ENCODE peak calls at places on chromosomes 2 and 18, in eight cellular contexts. One of them, this sample, is unnamed.

GRCh38 chr18:23281626-23282436 is 146.5 kb downstream of the CABLES1 start:
- DNase-seq in T1000: peak; percentile 78
- DNase-seq in cardiac fibroblast: peak; percentile 21
- DNase-seq in left cardiac atrium: no peak
- DNase-seq in kidney epithelial cell: no peak
- DNase-seq in amygdala: no peak
- DNase-seq in NCI-H82: peak; percentile 6
- DNase-seq in naive thymus-derived CD4-positive, alpha-beta T cell: no peak
- DNase-seq in this sample: no peak

GRCh38 chr2:220228310-220229006 is 601.0 kb downstream of the SLC4A3 start:
- DNase-seq in T1000: peak; percentile 66
- DNase-seq in cardiac fibroblast: peak; percentile 91
- DNase-seq in left cardiac atrium: no peak
- DNase-seq in kidney epithelial cell: peak; percentile 95
- DNase-seq in amygdala: no peak
- DNase-seq in NCI-H82: no peak
- DNase-seq in naive thymus-derived CD4-positive, alpha-beta T cell: no peak
- DNase-seq in this sample: no peak

GRCh38 chr2:8189316-8189715 is 492.5 kb upstream of the ID2 start:
- DNase-seq in T1000: no peak
- DNase-seq in cardiac fibroblast: no peak
- DNase-seq in left cardiac atrium: no peak
- DNase-seq in kidney epithelial cell: no peak
- DNase-seq in amygdala: no peak
- DNase-seq in NCI-H82: no peak
- DNase-seq in naive thymus-derived CD4-positive, alpha-beta T cell: no peak
- DNase-seq in this sample: no peak

GRCh38 chr2:239600650-239601049 is 199.8 kb upstream of the HDAC4 start:
- DNase-seq in T1000: no peak
- DNase-seq in cardiac fibroblast: no peak
- DNase-seq in left cardiac atrium: no peak
- DNase-seq in kidney epithelial cell: no peak
- DNase-seq in amygdala: no peak
- DNase-seq in NCI-H82: no peak
- DNase-seq in naive thymus-derived CD4-positive, alpha-beta T cell: no peak
- DNase-seq in this sample: no peak

GRCh38 chr2:121694398-121695178 is 42.1 kb downstream of the NIFK start:
- DNase-seq in T1000: no peak
- DNase-seq in cardiac fibroblast: peak; percentile 66
- DNase-seq in left cardiac atrium: no peak
- DNase-seq in kidney epithelial cell: no peak
- DNase-seq in amygdala: no peak
- DNase-seq in NCI-H82: no peak
- DNase-seq in naive thymus-derived CD4-positive, alpha-beta T cell: no peak
- DNase-seq in this sample: no peak

GRCh38 chr2:236538242-236538641 is 31.4 kb upstream of the ACKR3 start:
- DNase-seq in T1000: no peak
- DNase-seq in cardiac fibroblast: no peak
- DNase-seq in left cardiac atrium: no peak
- DNase-seq in kidney epithelial cell: no peak
- DNase-seq in amygdala: no peak
- DNase-seq in NCI-H82: no peak
- DNase-seq in naive thymus-derived CD4-positive, alpha-beta T cell: no peak
- DNase-seq in this sample: no peak

GRCh38 chr2:110799376-110799775 is 67.0 kb downstream of the ACOXL start:
- DNase-seq in T1000: no peak
- DNase-seq in cardiac fibroblast: no peak
- DNase-seq in left cardiac atrium: no peak
- DNase-seq in kidney epithelial cell: no peak
- DNase-seq in amygdala: no peak
- DNase-seq in NCI-H82: no peak
- DNase-seq in naive thymus-derived CD4-positive, alpha-beta T cell: no peak
- DNase-seq in this sample: no peak

GRCh38 chr2:235054497-235054896 is 102.7 kb downstream of the SH3BP4 start:
- DNase-seq in T1000: no peak
- DNase-seq in cardiac fibroblast: no peak
- DNase-seq in left cardiac atrium: no peak
- DNase-seq in kidney epithelial cell: no peak
- DNase-seq in amygdala: no peak
- DNase-seq in NCI-H82: no peak
- DNase-seq in naive thymus-derived CD4-positive, alpha-beta T cell: no peak
- DNase-seq in this sample: no peak

GRCh38 chr2:222982010-222982908 is 69.7 kb upstream of the KCNE4 start:
- DNase-seq in T1000: no peak
- DNase-seq in cardiac fibroblast: peak; percentile 88
- DNase-seq in left cardiac atrium: peak; percentile 46
- DNase-seq in kidney epithelial cell: peak; percentile 72
- DNase-seq in amygdala: peak; percentile 9
- DNase-seq in NCI-H82: peak; percentile 67
- DNase-seq in naive thymus-derived CD4-positive, alpha-beta T cell: no peak
- DNase-seq in this sample: no peak

GRCh38 chr18:8765692-8766463 is 60.5 kb downstream of the MTCL1 start:
- DNase-seq in T1000: no peak
- DNase-seq in cardiac fibroblast: no peak
- DNase-seq in left cardiac atrium: no peak
- DNase-seq in kidney epithelial cell: no peak
- DNase-seq in amygdala: no peak
- DNase-seq in NCI-H82: peak; percentile 31
- DNase-seq in naive thymus-derived CD4-positive, alpha-beta T cell: no peak
- DNase-seq in this sample: no peak

GRCh38 chr2:123609077-123609476 is 416.0 kb upstream of the CNTNAP5 start:
- DNase-seq in T1000: no peak
- DNase-seq in cardiac fibroblast: no peak
- DNase-seq in left cardiac atrium: no peak
- DNase-seq in kidney epithelial cell: no peak
- DNase-seq in amygdala: no peak
- DNase-seq in NCI-H82: no peak
- DNase-seq in naive thymus-derived CD4-positive, alpha-beta T cell: no peak
- DNase-seq in this sample: no peak

GRCh38 chr18:79489900-79490592 is 94.3 kb downstream of the NFATC1 start:
- DNase-seq in T1000: no peak
- DNase-seq in cardiac fibroblast: no peak
- DNase-seq in left cardiac atrium: peak; percentile 11
- DNase-seq in kidney epithelial cell: no peak
- DNase-seq in amygdala: no peak
- DNase-seq in NCI-H82: no peak
- DNase-seq in naive thymus-derived CD4-positive, alpha-beta T cell: no peak
- DNase-seq in this sample: no peak

GRCh38 chr18:77067315-77068061 is 65.1 kb downstream of the MBP start:
- DNase-seq in T1000: peak; percentile 47
- DNase-seq in cardiac fibroblast: peak; percentile 95
- DNase-seq in left cardiac atrium: peak; percentile 74
- DNase-seq in kidney epithelial cell: no peak
- DNase-seq in amygdala: no peak
- DNase-seq in NCI-H82: no peak
- DNase-seq in naive thymus-derived CD4-positive, alpha-beta T cell: no peak
- DNase-seq in this sample: no peak

GRCh38 chr2:242010567-242011513 is 141.3 kb downstream of the RTP5 start:
- DNase-seq in T1000: no peak
- DNase-seq in cardiac fibroblast: no peak
- DNase-seq in left cardiac atrium: no peak
- DNase-seq in kidney epithelial cell: no peak
- DNase-seq in amygdala: no peak
- DNase-seq in NCI-H82: no peak
- DNase-seq in naive thymus-derived CD4-positive, alpha-beta T cell: no peak
- DNase-seq in this sample: peak; percentile 47

GRCh38 chr2:16034151-16034974 is 94.0 kb downstream of the MYCN start:
- DNase-seq in T1000: no peak
- DNase-seq in cardiac fibroblast: no peak
- DNase-seq in left cardiac atrium: no peak
- DNase-seq in kidney epithelial cell: no peak
- DNase-seq in amygdala: no peak
- DNase-seq in NCI-H82: peak; percentile 63
- DNase-seq in naive thymus-derived CD4-positive, alpha-beta T cell: no peak
- DNase-seq in this sample: no peak

GRCh38 chr18:2494921-2495320 is 76.4 kb downstream of the METTL4 start:
- DNase-seq in T1000: no peak
- DNase-seq in cardiac fibroblast: peak; percentile 11
- DNase-seq in left cardiac atrium: no peak
- DNase-seq in kidney epithelial cell: no peak
- DNase-seq in amygdala: no peak
- DNase-seq in NCI-H82: no peak
- DNase-seq in naive thymus-derived CD4-positive, alpha-beta T cell: no peak
- DNase-seq in this sample: no peak